ENCODE peak calls at places on chromosome 19, in five cellular contexts. I is Peyer's patch; K is CD4-positive, alpha-beta T cell; P is neural progenitor cell; L is stomach. E is an unnamed sample.

GRCh38 chr19:43438291-43439162 is 23.8 kb downstream of the TEX101 start:
- DNase-seq in I (peak; percentile 54), K (no peak), P (no peak), L (peak; percentile 28), E (peak; percentile 29)

GRCh38 chr19:42400404-42400803 is 10.3 kb upstream of the CNFN start:
- DNase-seq in I (no peak), K (no peak), P (no peak), L (no peak), E (no peak)

GRCh38 chr19:19578241-19578640 is 40.2 kb downstream of the CILP2 start:
- DNase-seq in I (no peak), K (no peak), P (no peak), L (no peak), E (no peak)

GRCh38 chr19:14530005-14530348 is 583 bp downstream of the TECR start:
- DNase-seq in I (peak; percentile 86), K (no peak), P (peak; percentile 79), L (no peak), E (no peak)

GRCh38 chr19:50959731-50960500 is 7.1 kb upstream of the KLK5 start:
- DNase-seq in I (no peak), K (no peak), P (no peak), L (no peak), E (no peak)

GRCh38 chr19:35265126-35265995 is 3.4 kb upstream of the USF2 start:
- DNase-seq in I (peak; percentile 46), K (no peak), P (no peak), L (peak; percentile 14), E (no peak)

GRCh38 chr19:10812902-10813404 is 23.1 kb downstream of the TMED1 start:
- DNase-seq in I (no peak), K (no peak), P (no peak), L (peak; percentile 33), E (peak; percentile 38)

GRCh38 chr19:18044825-18045304 is 36.9 kb downstream of the ARRDC2 start:
- DNase-seq in I (peak; percentile 95), K (peak; percentile 79), P (peak; percentile 28), L (peak; percentile 86), E (no peak)

GRCh38 chr19:45206328-45206727 is 27.7 kb downstream of the BLOC1S3 start:
- DNase-seq in I (no peak), K (no peak), P (no peak), L (no peak), E (no peak)

GRCh38 chr19:17389957-17390664 is 3.9 kb downstream of the CCDC194 start:
- DNase-seq in I (no peak), K (no peak), P (no peak), L (no peak), E (no peak)

GRCh38 chr19:48696353-48697010 is 711 bp downstream of the FUT2 start:
- DNase-seq in I (no peak), K (no peak), P (peak; percentile 61), L (peak; percentile 47), E (no peak)

GRCh38 chr19:32453736-32454135 is 48.2 kb downstream of the DPY19L3 start:
- DNase-seq in I (no peak), K (no peak), P (no peak), L (no peak), E (no peak)

GRCh38 chr19:1131718-1132552 is 28.1 kb downstream of the GPX4 start:
- DNase-seq in I (peak; percentile 97), K (peak; percentile 77), P (peak; percentile 79), L (peak; percentile 92), E (peak; percentile 71)

GRCh38 chr19:48497728-48498575 is 13.7 kb downstream of the LMTK3 start:
- DNase-seq in I (no peak), K (no peak), P (no peak), L (no peak), E (no peak)

GRCh38 chr19:3826163-3826562 is 40.0 kb upstream of the MATK start:
- DNase-seq in I (no peak), K (no peak), P (no peak), L (no peak), E (no peak)

GRCh38 chr19:31096047-31096446 is 253.2 kb downstream of the TSHZ3 start:
- DNase-seq in I (no peak), K (no peak), P (peak; percentile 14), L (no peak), E (no peak)

GRCh38 chr19:920051-920857 is 3.1 kb downstream of the KISS1R start:
- DNase-seq in I (peak; percentile 84), K (peak; percentile 71), P (peak; percentile 46), L (no peak), E (no peak)

GRCh38 chr19:45713141-45713540 is 17.6 kb downstream of the FBXO46 start:
- DNase-seq in I (no peak), K (no peak), P (no peak), L (no peak), E (no peak)

GRCh38 chr19:14563989-14564650 is 7.7 kb downstream of the NDUFB7 start:
- DNase-seq in I (no peak), K (no peak), P (peak; percentile 71), L (no peak), E (peak; percentile 93)

GRCh38 chr19:18603255-18603957 is 3.2 kb downstream of the CRLF1 start:
- DNase-seq in I (no peak), K (no peak), P (peak; percentile 75), L (no peak), E (no peak)

GRCh38 chr19:3637621-3638020 is 11.0 kb upstream of the CACTIN start:
- DNase-seq in I (no peak), K (no peak), P (no peak), L (no peak), E (no peak)

GRCh38 chr19:18762125-18763023 is 28.7 kb downstream of the COMP start:
- DNase-seq in I (peak; percentile 77), K (no peak), P (no peak), L (peak; percentile 98), E (peak; percentile 90)

GRCh38 chr19:1027953-1028902 is 1.8 kb downstream of the CNN2 start:
- DNase-seq in I (peak; percentile 88), K (peak; percentile 73), P (peak; percentile 94), L (peak; percentile 80), E (peak; percentile 89)

GRCh38 chr19:317710-318508 is 26.7 kb downstream of the MIER2 start:
- DNase-seq in I (no peak), K (no peak), P (no peak), L (peak; percentile 23), E (no peak)

GRCh38 chr19:36460046-36460445 is 29.3 kb downstream of the ZNF566 start:
- DNase-seq in I (no peak), K (no peak), P (no peak), L (no peak), E (no peak)

GRCh38 chr19:35533822-35534521 is 716 bp downstream of the GAPDHS start:
- DNase-seq in I (peak; percentile 70), K (peak; percentile 29), P (peak; percentile 58), L (peak; percentile 55), E (no peak)

GRCh38 chr19:30287973-30288372 is 84.2 kb upstream of the ZNF536 start:
- DNase-seq in I (no peak), K (no peak), P (no peak), L (no peak), E (no peak)

GRCh38 chr19:18894254-18895037 is 1.5 kb downstream of the CERS1 start:
- DNase-seq in I (no peak), K (no peak), P (peak; percentile 85), L (no peak), E (peak; percentile 50)

GRCh38 chr19:18072335-18072734 is 14.4 kb downstream of the IL12RB1 start:
- DNase-seq in I (no peak), K (no peak), P (no peak), L (no peak), E (no peak)

GRCh38 chr19:49555600-49556411 is 24.6 kb downstream of the NOSIP start:
- DNase-seq in I (peak; percentile 88), K (peak; percentile 67), P (peak; percentile 97), L (peak; percentile 54), E (peak; percentile 69)

GRCh38 chr19:40465025-40465780 is at the start of gene BLVRB:
- DNase-seq in I (no peak), K (no peak), P (no peak), L (no peak), E (no peak)

GRCh38 chr19:44649578-44650145 is 6.0 kb downstream of the PVR start:
- DNase-seq in I (no peak), K (no peak), P (no peak), L (no peak), E (no peak)

GRCh38 chr19:47021536-47022139 is 2.0 kb downstream of the NPAS1 start:
- DNase-seq in I (no peak), K (no peak), P (peak; percentile 69), L (no peak), E (no peak)

GRCh38 chr19:33294058-33294798 is 8.1 kb downstream of the CEBPA start:
- DNase-seq in I (no peak), K (no peak), P (no peak), L (no peak), E (no peak)

GRCh38 chr19:54211214-54211613 is 10.6 kb downstream of the RPS9 start:
- DNase-seq in I (no peak), K (no peak), P (no peak), L (no peak), E (no peak)
- H3K27ac ChIP-seq in I (peak overlapping the region; percentile 83), K (no peak overlapping the region), P (no peak overlapping the region), L (peak overlapping the region; percentile 56), E (peak overlapping the region; percentile 85)

DNA sequence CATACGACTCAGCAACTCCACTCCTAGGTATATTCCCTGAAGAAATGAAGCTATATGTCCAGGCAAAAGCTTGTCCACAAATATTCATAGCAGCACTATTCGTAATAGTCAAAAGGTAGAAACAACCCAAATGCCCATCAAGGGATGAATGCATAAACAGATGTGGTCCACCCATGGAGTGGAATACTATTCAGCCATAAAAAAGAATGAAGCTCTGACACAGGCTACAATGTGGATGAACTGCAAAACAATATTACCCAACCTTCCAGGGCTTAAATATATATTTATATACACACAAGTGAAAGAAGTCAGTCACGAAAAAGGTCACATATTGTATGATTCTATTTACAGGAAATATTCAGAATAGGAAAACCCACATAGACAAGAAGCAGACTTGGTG is 19.7 kb downstream of the RFX2 start:
- DNase-seq in I (no peak), K (no peak), P (no peak), L (no peak), E (no peak)
- H3K27ac ChIP-seq in I (peak overlapping the region; percentile 92), K (no peak overlapping the region), P (no peak overlapping the region), L (peak overlapping the region; percentile 89), E (peak overlapping the region; percentile 96)

GRCh38 chr19:13029893-13030292 is 34.6 kb downstream of the NFIX start:
- DNase-seq in I (peak; percentile 70), K (no peak), P (peak; percentile 55), L (peak; percentile 65), E (no peak)
- H3K27ac ChIP-seq in I (no peak overlapping the region), K (no peak overlapping the region), P (no peak overlapping the region), L (peak overlapping the region; percentile 88), E (peak overlapping the region; percentile 57)

GRCh38 chr19:28535352-28535775 is 677.6 kb downstream of the UQCRFS1 start:
- DNase-seq in I (no peak), K (no peak), P (no peak), L (no peak), E (no peak)
- H3K27ac ChIP-seq in I (no peak overlapping the region), K (no peak overlapping the region), P (no peak overlapping the region), L (no peak overlapping the region), E (no peak overlapping the region)

GRCh38 chr19:16091546-16092475 is 15.5 kb downstream of the TPM4 start:
- DNase-seq in I (no peak), K (no peak), P (no peak), L (no peak), E (no peak)

GRCh38 chr19:16087940-16088339 is 11.6 kb downstream of the TPM4 start:
- DNase-seq in I (no peak), K (no peak), P (no peak), L (no peak), E (no peak)

GRCh38 chr19:16085115-16085514 is 8.8 kb downstream of the TPM4 start:
- DNase-seq in I (no peak), K (no peak), P (no peak), L (no peak), E (no peak)

GRCh38 chr19:16088985-16089846 is 12.9 kb downstream of the TPM4 start:
- DNase-seq in I (no peak), K (no peak), P (no peak), L (no peak), E (no peak)

GRCh38 chr19:16088351-16088984 is 12.2 kb downstream of the TPM4 start:
- DNase-seq in I (no peak), K (no peak), P (no peak), L (peak; percentile 52), E (no peak)
- H3K27ac ChIP-seq in I (peak overlapping the region; percentile 67), K (no peak overlapping the region), P (no peak overlapping the region), L (peak overlapping the region; percentile 100), E (peak overlapping the region; percentile 39)

E was measured in RWPE1.